ENCODE peak calls at places on chromosomes 5 and 9, in eight cellular contexts. One of them, this sample, is unnamed. For H3K27me3, the result is how much of the 10 kb centered on the place peaks cover.

GRCh38 chr5:11153672-11154377 is 392.8 kb upstream of the DAP start:
- DNase-seq in tibial nerve: no peak
- DNase-seq in WERI-Rb-1: no peak
- DNase-seq in GM23248: no peak
- DNase-seq in AG04450: no peak
- DNase-seq in PC-3: no peak
- DNase-seq in MM.1S: no peak
- DNase-seq in body of pancreas: no peak
- DNase-seq in this sample: no peak

GRCh38 chr5:66933066-66933465 is 263.5 kb downstream of the CD180 start:
- DNase-seq in GM23248: peak
- DNase-seq in WERI-Rb-1: no peak
- DNase-seq in PC-3: peak
- DNase-seq in tibial nerve: no peak
- DNase-seq in MM.1S: no peak
- DNase-seq in AG04450: peak
- DNase-seq in body of pancreas: no peak
- DNase-seq in this sample: no peak

GRCh38 chr5:151469992-151470391 is 22.6 kb downstream of the SLC36A1 start:
- DNase-seq in MM.1S: no peak
- DNase-seq in GM23248: no peak
- DNase-seq in body of pancreas: no peak
- DNase-seq in WERI-Rb-1: no peak
- DNase-seq in PC-3: no peak
- DNase-seq in AG04450: no peak
- DNase-seq in tibial nerve: no peak
- DNase-seq in this sample: no peak

GRCh38 chr5:151005975-151006576 is 14.3 kb upstream of the GPX3 start:
- DNase-seq in AG04450: peak
- DNase-seq in GM23248: peak
- DNase-seq in WERI-Rb-1: no peak
- DNase-seq in PC-3: no peak
- DNase-seq in body of pancreas: peak
- DNase-seq in tibial nerve: peak
- DNase-seq in MM.1S: no peak
- DNase-seq in this sample: no peak

GRCh38 chr5:152092580-152092979 is 167.9 kb upstream of the GLRA1 start:
- DNase-seq in MM.1S: no peak
- DNase-seq in PC-3: peak
- DNase-seq in GM23248: peak
- DNase-seq in body of pancreas: no peak
- DNase-seq in tibial nerve: no peak
- DNase-seq in WERI-Rb-1: no peak
- DNase-seq in AG04450: no peak
- DNase-seq in this sample: no peak

GRCh38 chr5:172403191-172403794 is 51.0 kb downstream of the SH3PXD2B start:
- DNase-seq in WERI-Rb-1: no peak
- DNase-seq in body of pancreas: peak
- DNase-seq in MM.1S: no peak
- DNase-seq in GM23248: peak
- DNase-seq in AG04450: no peak
- DNase-seq in PC-3: no peak
- DNase-seq in tibial nerve: peak
- DNase-seq in this sample: peak

GRCh38 chr5:72209515-72210115 is 102.3 kb downstream of the MAP1B start:
- DNase-seq in WERI-Rb-1: no peak
- DNase-seq in MM.1S: no peak
- DNase-seq in tibial nerve: no peak
- DNase-seq in body of pancreas: no peak
- DNase-seq in AG04450: no peak
- DNase-seq in GM23248: peak
- DNase-seq in PC-3: peak
- DNase-seq in this sample: no peak

GRCh38 chr9:3435732-3436131 is 90.1 kb downstream of the RFX3 start:
- DNase-seq in PC-3: no peak
- DNase-seq in body of pancreas: no peak
- DNase-seq in tibial nerve: no peak
- DNase-seq in MM.1S: no peak
- DNase-seq in WERI-Rb-1: no peak
- DNase-seq in AG04450: no peak
- DNase-seq in GM23248: no peak
- DNase-seq in this sample: no peak

GRCh38 chr5:124920909-124921666 is 174.6 kb upstream of the ZNF608 start:
- DNase-seq in MM.1S: peak
- DNase-seq in body of pancreas: no peak
- DNase-seq in tibial nerve: no peak
- DNase-seq in PC-3: no peak
- DNase-seq in AG04450: no peak
- DNase-seq in GM23248: no peak
- DNase-seq in WERI-Rb-1: peak
- DNase-seq in this sample: no peak

GRCh38 chr9:112439171-112439570 is 47.5 kb upstream of the KIAA1958 start:
- DNase-seq in GM23248: no peak
- DNase-seq in tibial nerve: no peak
- DNase-seq in body of pancreas: no peak
- DNase-seq in MM.1S: no peak
- DNase-seq in AG04450: no peak
- DNase-seq in WERI-Rb-1: no peak
- DNase-seq in PC-3: no peak
- DNase-seq in this sample: no peak

GRCh38 chr5:144141581-144141980 is 28.9 kb downstream of the YIPF5 start:
- DNase-seq in AG04450: no peak
- DNase-seq in tibial nerve: no peak
- DNase-seq in WERI-Rb-1: no peak
- DNase-seq in GM23248: peak
- DNase-seq in PC-3: no peak
- DNase-seq in body of pancreas: no peak
- DNase-seq in MM.1S: no peak
- DNase-seq in this sample: no peak

GRCh38 chr9:129178983-129179382 is 922 bp upstream of the IER5L start:
- DNase-seq in tibial nerve: no peak
- DNase-seq in WERI-Rb-1: peak
- DNase-seq in AG04450: no peak
- DNase-seq in body of pancreas: no peak
- DNase-seq in GM23248: no peak
- DNase-seq in MM.1S: no peak
- DNase-seq in PC-3: no peak
- DNase-seq in this sample: peak

GRCh38 chr9:129183495-129184308 is 5.6 kb upstream of the IER5L start:
- DNase-seq in WERI-Rb-1: peak
- DNase-seq in PC-3: no peak
- DNase-seq in MM.1S: no peak
- DNase-seq in body of pancreas: no peak
- DNase-seq in GM23248: peak
- DNase-seq in AG04450: no peak
- DNase-seq in tibial nerve: no peak
- DNase-seq in this sample: no peak

GRCh38 chr9:129182122-129182521 is 4.1 kb upstream of the IER5L start:
- DNase-seq in PC-3: no peak
- DNase-seq in MM.1S: no peak
- DNase-seq in AG04450: no peak
- DNase-seq in WERI-Rb-1: no peak
- DNase-seq in tibial nerve: no peak
- DNase-seq in GM23248: no peak
- DNase-seq in body of pancreas: peak
- DNase-seq in this sample: no peak

GRCh38 chr9:129182625-129183494 is 4.8 kb upstream of the IER5L start:
- DNase-seq in body of pancreas: peak
- DNase-seq in WERI-Rb-1: peak
- DNase-seq in tibial nerve: no peak
- DNase-seq in GM23248: peak
- DNase-seq in AG04450: no peak
- DNase-seq in MM.1S: no peak
- DNase-seq in PC-3: peak
- DNase-seq in this sample: peak

GRCh38 chr9:129181246-129181645 is 3.2 kb upstream of the IER5L start:
- DNase-seq in PC-3: no peak
- DNase-seq in tibial nerve: no peak
- DNase-seq in AG04450: no peak
- DNase-seq in WERI-Rb-1: no peak
- DNase-seq in GM23248: no peak
- DNase-seq in body of pancreas: no peak
- DNase-seq in MM.1S: no peak
- DNase-seq in this sample: no peak
- H3K27me3 ChIP-seq in PC-3: under half
- H3K27me3 ChIP-seq in tibial nerve: under half
- H3K27me3 ChIP-seq in AG04450: under half
- H3K27me3 ChIP-seq in WERI-Rb-1: under half
- H3K27me3 ChIP-seq in GM23248: under half
- H3K27me3 ChIP-seq in body of pancreas: under half
- H3K27me3 ChIP-seq in MM.1S: under half
- H3K27me3 ChIP-seq in this sample: half or more

DNA sequence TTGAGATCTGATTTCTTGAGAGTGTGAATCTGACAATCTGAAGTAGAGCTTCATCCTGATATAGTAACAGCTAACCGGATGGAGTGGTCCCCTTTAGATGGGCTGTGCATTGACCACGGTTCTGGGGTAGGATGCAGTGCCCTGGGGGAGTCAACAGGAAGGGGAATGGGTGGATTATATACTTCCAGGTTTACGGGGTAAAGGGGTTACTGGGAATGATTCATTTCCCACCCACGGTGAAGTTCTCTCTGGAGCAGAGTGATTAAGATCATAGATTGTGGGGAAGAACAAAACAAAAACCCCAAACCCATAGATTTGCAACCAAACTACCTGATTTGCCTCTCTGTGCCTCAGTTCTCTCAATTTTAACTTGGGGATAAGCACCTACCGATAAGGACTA is 1.5 kb upstream of the B4GALT7 start:
- DNase-seq in body of pancreas: no peak
- DNase-seq in MM.1S: no peak
- DNase-seq in GM23248: peak
- DNase-seq in tibial nerve: no peak
- DNase-seq in WERI-Rb-1: no peak
- DNase-seq in AG04450: no peak
- DNase-seq in PC-3: no peak
- DNase-seq in this sample: no peak
- H3K4me3 ChIP-seq in body of pancreas: no peak
- H3K4me3 ChIP-seq in MM.1S: no peak
- H3K4me3 ChIP-seq in GM23248: no peak
- H3K4me3 ChIP-seq in tibial nerve: no peak
- H3K4me3 ChIP-seq in WERI-Rb-1: no peak
- H3K4me3 ChIP-seq in AG04450: no peak
- H3K4me3 ChIP-seq in PC-3: no peak
- H3K4me3 ChIP-seq in this sample: no peak

DNA sequence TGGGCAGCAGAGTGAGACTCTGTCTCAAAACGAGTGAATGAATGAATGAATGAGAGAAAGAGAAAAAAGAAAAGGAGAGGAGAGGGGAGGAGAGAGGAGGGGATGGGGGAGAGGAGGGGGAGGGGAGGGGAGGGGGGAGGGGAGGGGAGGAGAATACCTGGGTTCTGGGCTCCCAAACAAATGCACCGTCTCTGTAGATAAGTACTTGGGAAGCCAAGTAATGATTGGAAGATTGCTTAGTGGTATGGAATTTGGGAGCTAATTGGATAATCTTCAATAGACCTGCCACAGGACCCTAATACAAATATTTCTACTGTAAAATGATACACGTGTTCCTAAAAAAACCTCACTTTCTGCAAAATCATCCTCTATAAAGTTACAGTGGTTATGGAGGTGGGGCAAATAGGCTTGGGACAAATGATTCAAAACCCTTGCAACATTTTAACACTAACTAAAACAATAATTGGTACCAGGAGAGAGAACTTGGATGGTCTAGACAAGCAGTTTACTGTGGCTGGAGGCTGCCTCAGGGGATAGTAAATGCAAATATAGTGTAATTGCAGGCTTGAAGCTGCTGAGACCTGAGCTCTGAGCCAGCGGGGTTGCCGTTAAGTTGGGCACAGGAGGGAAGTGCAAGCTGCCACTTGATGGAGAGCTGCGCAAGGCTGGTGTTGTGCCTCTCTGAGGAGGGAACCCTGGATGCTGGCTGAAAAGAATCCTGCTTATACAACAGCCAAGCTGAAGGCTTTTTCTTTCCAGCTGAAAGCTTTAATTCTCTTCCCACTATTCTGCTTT is 3.5 kb downstream of the HEMGN start:
- DNase-seq in AG04450: no peak
- DNase-seq in WERI-Rb-1: no peak
- DNase-seq in PC-3: no peak
- DNase-seq in MM.1S: no peak
- DNase-seq in body of pancreas: no peak
- DNase-seq in tibial nerve: no peak
- DNase-seq in GM23248: peak
- DNase-seq in this sample: peak
- H3K27me3 ChIP-seq in AG04450: under half
- H3K27me3 ChIP-seq in WERI-Rb-1: under half
- H3K27me3 ChIP-seq in PC-3: under half
- H3K27me3 ChIP-seq in MM.1S: under half
- H3K27me3 ChIP-seq in body of pancreas: under half
- H3K27me3 ChIP-seq in tibial nerve: under half
- H3K27me3 ChIP-seq in GM23248: half or more
- H3K27me3 ChIP-seq in this sample: under half

GRCh38 chr9:130024597-130024994 is 18.4 kb downstream of the FNBP1 start:
- DNase-seq in PC-3: peak
- DNase-seq in body of pancreas: no peak
- DNase-seq in MM.1S: no peak
- DNase-seq in tibial nerve: no peak
- DNase-seq in AG04450: no peak
- DNase-seq in GM23248: peak
- DNase-seq in WERI-Rb-1: no peak
- DNase-seq in this sample: no peak

GRCh38 chr9:130023994-130024596 is 18.9 kb downstream of the FNBP1 start:
- DNase-seq in AG04450: no peak
- DNase-seq in PC-3: peak
- DNase-seq in WERI-Rb-1: no peak
- DNase-seq in MM.1S: no peak
- DNase-seq in GM23248: no peak
- DNase-seq in body of pancreas: no peak
- DNase-seq in tibial nerve: no peak
- DNase-seq in this sample: no peak

GRCh38 chr9:130022566-130023146 is 20.3 kb downstream of the FNBP1 start:
- DNase-seq in PC-3: no peak
- DNase-seq in GM23248: no peak
- DNase-seq in tibial nerve: no peak
- DNase-seq in WERI-Rb-1: no peak
- DNase-seq in body of pancreas: no peak
- DNase-seq in MM.1S: no peak
- DNase-seq in AG04450: no peak
- DNase-seq in this sample: no peak

GRCh38 chr9:130021123-130021522 is 21.9 kb downstream of the FNBP1 start:
- DNase-seq in GM23248: no peak
- DNase-seq in tibial nerve: no peak
- DNase-seq in PC-3: peak
- DNase-seq in MM.1S: no peak
- DNase-seq in AG04450: no peak
- DNase-seq in WERI-Rb-1: no peak
- DNase-seq in body of pancreas: no peak
- DNase-seq in this sample: no peak

DNA sequence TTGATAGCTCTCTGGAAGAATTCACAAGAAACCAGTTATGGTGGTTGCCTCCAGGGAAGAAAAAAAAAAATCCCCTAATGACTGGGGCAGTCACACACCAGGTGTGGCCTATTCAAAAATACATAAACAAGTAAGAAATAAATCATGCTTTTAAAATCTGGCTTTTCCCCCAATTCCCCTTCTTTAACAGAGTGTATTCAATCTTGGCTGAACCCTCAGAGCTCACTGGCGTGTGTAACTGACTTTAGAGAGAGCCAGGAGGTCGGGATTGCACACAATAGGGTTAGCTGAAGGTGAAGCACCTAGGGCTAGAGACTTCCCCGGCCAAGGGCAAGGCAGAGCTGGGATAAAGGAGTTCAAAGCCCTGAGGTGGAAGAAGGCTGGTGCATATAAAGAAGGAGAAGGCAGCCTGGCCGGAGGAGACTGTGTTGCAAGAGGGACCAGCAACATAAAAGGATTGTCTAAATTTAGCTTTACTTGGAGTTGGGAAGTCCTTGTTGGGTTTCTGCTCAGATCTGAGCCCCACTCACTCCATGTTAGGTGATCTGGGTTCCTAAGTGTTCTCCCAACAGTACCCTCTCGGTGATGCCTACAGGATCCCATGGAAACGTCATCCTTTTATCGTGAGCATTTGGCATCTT is 19.7 kb downstream of the FNBP1 start:
- DNase-seq in PC-3: peak
- DNase-seq in tibial nerve: no peak
- DNase-seq in MM.1S: peak
- DNase-seq in body of pancreas: no peak
- DNase-seq in AG04450: no peak
- DNase-seq in GM23248: no peak
- DNase-seq in WERI-Rb-1: no peak
- DNase-seq in this sample: no peak
- H3K4me3 ChIP-seq in PC-3: peak
- H3K4me3 ChIP-seq in tibial nerve: no peak
- H3K4me3 ChIP-seq in MM.1S: no peak
- H3K4me3 ChIP-seq in body of pancreas: no peak
- H3K4me3 ChIP-seq in AG04450: no peak
- H3K4me3 ChIP-seq in GM23248: no peak
- H3K4me3 ChIP-seq in WERI-Rb-1: no peak
- H3K4me3 ChIP-seq in this sample: no peak